ENCODE peak calls at places on chromosomes 12 and 14, in ten cellular contexts. S is retinal pigment epithelial cell; J is effector CD4-positive, alpha-beta T cell; I is SW480; V is GM23248; E is H4; D is KBM-7; A is naive thymus-derived CD8-positive, alpha-beta T cell; R is SHP77; K is right lobe of liver. G is an unnamed sample.
A peak's percentile ranks its signal among the peaks of the same experiment; 100 is the strongest.

GRCh38 chr14:80850197-80850814 is 91.2 kb downstream of the CEP128 start:
- DNase-seq in D (peak; percentile 17), S (no peak), J (no peak), A (peak; percentile 14), R (no peak), I (peak; percentile 34), V (peak; percentile 50), E (peak; percentile 9), K (no peak), G (no peak)

GRCh38 chr12:54172102-54172630 is 16.6 kb downstream of the SMUG1 start:
- DNase-seq in I (no peak), J (no peak), S (no peak), D (no peak), E (no peak), A (no peak), R (no peak), V (no peak), K (no peak), G (no peak)

GRCh38 chr12:59431266-59431665 is 164.6 kb upstream of the SLC16A7 start:
- DNase-seq in K (no peak), V (peak; percentile 39), R (no peak), J (no peak), A (peak; percentile 11), D (no peak), S (no peak), E (no peak), I (peak; percentile 7), G (no peak)

GRCh38 chr12:93536766-93537515 is 35.5 kb upstream of the SOCS2 start:
- DNase-seq in V (peak; percentile 46), E (no peak), J (no peak), K (no peak), S (no peak), D (no peak), R (no peak), I (no peak), A (no peak), G (no peak)

GRCh38 chr14:38016497-38016896 is 191.2 kb upstream of the SSTR1 start:
- DNase-seq in V (peak; percentile 13), R (no peak), A (no peak), E (no peak), I (no peak), D (no peak), S (no peak), J (no peak), K (no peak), G (no peak)

GRCh38 chr14:64971890-64972785 is at the start of gene RAB15:
- DNase-seq in J (peak; percentile 21), R (no peak), S (no peak), I (peak; percentile 14), D (peak; percentile 28), K (peak; percentile 44), A (peak; percentile 48), V (peak; percentile 76), E (no peak), G (no peak)

GRCh38 chr14:68792022-68792829 is 641 bp downstream of the ZFP36L1 start:
- DNase-seq in S (no peak), K (no peak), J (no peak), I (peak; percentile 49), A (no peak), R (no peak), D (peak; percentile 34), E (no peak), V (peak; percentile 49), G (no peak)

GRCh38 chr14:74843653-74844052 is 32.3 kb downstream of the PROX2 start:
- DNase-seq in V (peak; percentile 74), D (no peak), E (no peak), R (no peak), S (no peak), I (no peak), J (no peak), A (no peak), K (no peak), G (no peak)

GRCh38 chr14:63438065-63438757 is 105.0 kb downstream of the PPP2R5E start:
- DNase-seq in D (peak; percentile 43), E (peak; percentile 73), I (no peak), V (peak; percentile 94), A (peak; percentile 21), R (no peak), S (peak; percentile 72), J (no peak), K (peak; percentile 58), G (peak; percentile 23)

GRCh38 chr14:66509874-66510273 is 1.9 kb downstream of the GPHN start:
- DNase-seq in S (no peak), I (no peak), D (peak; percentile 37), V (peak; percentile 18), R (no peak), J (no peak), K (no peak), A (peak; percentile 5), E (no peak), G (no peak)

GRCh38 chr14:32468955-32469354 is 139.9 kb downstream of the AKAP6 start:
- DNase-seq in K (no peak), A (no peak), E (peak; percentile 40), I (peak; percentile 2), J (no peak), R (no peak), S (peak; percentile 96), V (peak; percentile 94), D (no peak), G (no peak)

GRCh38 chr12:14803830-14804160 is 325 bp downstream of the C12orf60 start:
- DNase-seq in D (no peak), R (no peak), E (no peak), J (no peak), A (no peak), K (no peak), I (no peak), S (no peak), V (no peak), G (no peak)

GRCh38 chr14:76778546-76779215 is 17.4 kb downstream of the VASH1 start:
- DNase-seq in I (no peak), S (no peak), V (no peak), K (no peak), J (no peak), A (no peak), E (no peak), D (no peak), R (no peak), G (no peak)

GRCh38 chr14:81450100-81450531 is 50.0 kb upstream of the STON2 start:
- DNase-seq in D (no peak), V (peak; percentile 36), R (peak; percentile 82), A (no peak), S (no peak), E (no peak), I (no peak), J (no peak), K (no peak), G (no peak)

GRCh38 chr12:109962388-109962787 is 33.8 kb downstream of the GIT2 start:
- DNase-seq in R (no peak), S (no peak), A (no peak), I (no peak), J (no peak), K (no peak), V (peak; percentile 25), E (no peak), D (no peak), G (no peak)

GRCh38 chr14:99324291-99324690 is 52.3 kb upstream of the BCL11B start:
- DNase-seq in D (no peak), J (no peak), A (no peak), E (no peak), S (no peak), R (no peak), V (no peak), I (no peak), K (no peak), G (no peak)

GRCh38 chr14:93207468-93208308 is 632 bp downstream of the UBR7 start:
- DNase-seq in K (peak; percentile 65), S (no peak), J (no peak), D (peak; percentile 65), R (peak; percentile 47), E (no peak), V (peak; percentile 78), I (peak; percentile 66), A (peak; percentile 22), G (peak; percentile 39)

GRCh38 chr14:64253672-64254071 is 40.5 kb downstream of the ESR2 start:
- DNase-seq in I (no peak), D (no peak), E (no peak), S (no peak), V (peak; percentile 67), R (no peak), J (no peak), A (no peak), K (no peak), G (no peak)

GRCh38 chr12:116881325-116881866 is at the start of gene HRK:
- DNase-seq in E (no peak), V (no peak), S (no peak), R (peak; percentile 44), J (no peak), A (no peak), D (peak; percentile 9), I (peak; percentile 48), K (no peak), G (no peak)

GRCh38 chr12:38316391-38317129 is at the start of gene ALG10B:
- DNase-seq in D (peak; percentile 99), R (peak; percentile 94), S (peak; percentile 87), J (peak; percentile 88), V (peak; percentile 98), K (peak; percentile 91), I (peak; percentile 93), A (peak; percentile 96), E (peak; percentile 93), G (peak; percentile 94)

GRCh38 chr14:44846232-44846824 is 115.4 kb downstream of the KLHL28 start:
- DNase-seq in R (peak; percentile 21), J (no peak), I (peak; percentile 30), K (no peak), V (peak; percentile 68), A (peak; percentile 46), S (no peak), E (peak; percentile 49), D (peak; percentile 57), G (no peak)

GRCh38 chr12:28963554-28963953 is 185.5 kb upstream of the FAR2 start:
- DNase-seq in S (no peak), E (peak; percentile 54), J (no peak), D (peak; percentile 13), A (no peak), V (peak; percentile 66), R (no peak), I (peak; percentile 47), K (no peak), G (no peak)